ENCODE peak calls at places on chromosomes 16 and 17, in eight cellular contexts. K is PC-3, E is brain microvascular endothelial cell, Z is endothelial cell of umbilical vein, B is uterus, M is dorsolateral prefrontal cortex, U is PC-9, O is body of pancreas. H is an unnamed sample. For H3K27me3, the result is how much of the 10 kb centered on the place peaks cover.

GRCh38 chr16:3179651-3180050 is 8.4 kb upstream of the OR1F1 start:
- DNase-seq in O (no peak), E (no peak), Z (no peak), M (no peak), U (no peak), K (no peak), B (no peak), H (no peak)

GRCh38 chr16:66634527-66635196 is 30.2 kb downstream of the CMTM3 start:
- DNase-seq in M (no peak), E (no peak), B (no peak), Z (no peak), U (no peak), O (no peak), K (no peak), H (no peak)

GRCh38 chr17:39213852-39214251 is 11.9 kb downstream of the STAC2 start:
- DNase-seq in Z (no peak), E (peak), U (peak), O (no peak), M (no peak), B (no peak), K (peak), H (no peak)

GRCh38 chr16:4509420-4509819 is 29.2 kb downstream of the CDIP1 start:
- DNase-seq in U (no peak), O (no peak), B (no peak), E (no peak), K (no peak), Z (no peak), M (no peak), H (no peak)

GRCh38 chr17:39996789-39997188 is 16.2 kb downstream of the PSMD3 start:
- DNase-seq in K (no peak), M (no peak), B (peak), U (no peak), E (no peak), Z (no peak), O (no peak), H (no peak)

GRCh38 chr16:65044861-65045260 is 77.0 kb downstream of the CDH11 start:
- DNase-seq in O (no peak), M (no peak), Z (no peak), B (no peak), K (no peak), U (no peak), E (peak), H (no peak)

GRCh38 chr16:14249291-14250032 is 178.3 kb downstream of the MRTFB start:
- DNase-seq in K (peak), O (peak), M (peak), U (peak), Z (peak), B (peak), E (peak), H (no peak)

GRCh38 chr16:592518-593306 is 2.8 kb downstream of the RAB40C start:
- DNase-seq in M (peak), U (peak), B (no peak), K (no peak), E (no peak), O (peak), Z (no peak), H (no peak)

GRCh38 chr17:33561935-33562334 is 268.8 kb upstream of the ASIC2 start:
- DNase-seq in K (no peak), U (no peak), M (no peak), B (no peak), O (no peak), Z (no peak), E (no peak), H (no peak)
- H3K4me3 ChIP-seq in K (no peak), U (no peak), M (no peak), B (no peak), O (no peak), Z (no peak), E (no peak), H (no peak)

DNA sequence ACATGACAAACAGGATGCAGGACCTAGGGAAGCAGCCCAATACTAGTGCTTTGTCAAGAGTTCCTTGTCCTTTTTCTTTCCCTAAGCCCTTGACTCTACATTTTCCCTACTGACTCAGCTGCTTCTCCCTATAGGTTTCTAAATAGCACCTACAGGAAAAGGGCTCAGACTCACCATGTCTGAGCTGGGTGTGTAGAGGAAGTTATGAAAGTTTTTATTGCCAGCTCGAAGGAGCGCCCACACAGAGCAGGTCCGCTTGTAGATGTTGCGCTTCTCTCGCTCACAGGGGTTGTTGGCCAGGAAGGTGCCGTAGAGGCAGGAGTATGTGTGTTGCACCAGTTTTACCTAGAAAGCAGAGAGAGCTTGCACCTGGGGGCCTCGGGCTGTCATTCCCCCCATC is 10.6 kb downstream of the MTMR4 start:
- DNase-seq in K (no peak), O (no peak), U (no peak), M (no peak), B (no peak), E (no peak), Z (no peak), H (no peak)
- H3K27me3 ChIP-seq in K (under half), O (under half), U (under half), M (under half), B (under half), E (under half), Z (under half), H (under half)

DNA sequence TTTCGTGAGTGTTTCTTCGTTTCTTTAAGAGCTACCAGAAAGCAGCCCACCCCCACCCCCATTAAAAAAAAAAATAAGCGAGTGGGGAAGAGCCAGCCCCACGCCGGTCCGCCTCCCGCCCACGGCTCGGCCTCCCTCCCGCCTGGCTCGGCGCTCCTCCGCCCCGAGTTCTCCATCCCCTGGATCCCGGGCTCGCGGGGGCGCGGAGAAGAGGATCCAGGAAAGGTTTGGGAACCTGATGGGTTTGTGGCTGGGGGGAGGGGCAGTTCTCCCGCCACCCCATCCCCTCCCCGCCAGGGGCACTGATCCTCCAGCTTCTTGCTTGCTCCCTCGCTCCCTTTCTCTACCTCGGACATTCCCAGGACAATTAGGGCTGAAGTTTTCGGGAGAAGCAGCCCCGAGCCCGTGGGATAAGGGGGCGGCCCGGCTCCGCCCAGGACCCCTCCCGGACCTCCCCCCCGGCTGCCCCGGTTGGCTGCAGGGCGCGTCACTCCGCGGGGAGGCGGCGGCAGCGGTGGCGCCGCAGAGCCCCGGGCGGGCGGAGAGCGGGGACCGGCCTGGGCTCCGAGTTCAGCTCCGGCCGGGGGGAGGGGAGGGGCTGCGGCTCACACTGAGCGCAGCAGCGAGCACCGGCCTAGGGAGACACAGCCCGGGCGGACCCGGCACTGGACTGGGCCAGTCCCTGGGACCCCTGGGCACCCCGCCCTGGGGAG is 1.0 kb upstream of the SALL1 start:
- DNase-seq in U (no peak), E (no peak), B (peak), M (peak), O (peak), Z (no peak), K (no peak), H (no peak)
- TF ChIP-seq CTCF in U (no peak), E (peak), B (peak), M (no peak), O (no peak), Z (no peak), K (no peak), H (no peak)

GRCh38 chr17:79431175-79431574 is 179.7 kb downstream of the RBFOX3 start:
- DNase-seq in O (no peak), E (no peak), M (no peak), Z (no peak), K (no peak), B (no peak), U (no peak), H (no peak)
- H3K4me3 ChIP-seq in O (no peak), E (no peak), M (no peak), Z (no peak), K (no peak), B (no peak), U (no peak), H (no peak)

DNA sequence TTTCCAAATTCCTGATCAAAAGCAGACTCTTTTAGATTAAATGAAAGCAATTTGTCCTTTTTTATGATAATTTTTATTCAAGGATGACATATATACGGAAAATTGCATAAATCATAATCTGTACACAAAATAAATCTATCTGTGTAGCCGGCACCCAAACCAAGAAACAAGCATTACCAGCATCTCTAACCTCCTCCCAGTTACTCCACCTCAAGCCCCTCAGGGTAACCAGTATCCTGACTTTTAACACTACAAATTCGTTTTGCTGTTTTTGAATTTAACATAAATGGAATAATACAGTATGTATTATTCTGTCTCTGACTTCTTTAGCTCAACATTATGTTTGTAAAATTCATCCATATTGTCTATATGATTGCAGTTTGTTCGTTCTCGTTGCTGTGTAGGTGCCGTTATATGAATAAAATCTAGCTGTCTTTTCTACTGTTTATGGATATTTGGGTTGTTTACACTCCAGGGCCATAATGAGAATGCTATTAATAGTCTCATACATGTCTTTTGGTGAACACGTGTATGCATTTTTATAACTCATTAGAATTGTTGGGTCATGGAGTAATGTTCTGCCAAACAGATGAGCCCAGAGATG is 1.0 kb downstream of the TEKT1 start:
- DNase-seq in B (no peak), U (no peak), K (no peak), Z (no peak), E (no peak), M (no peak), O (no peak), H (no peak)
- H3K27me3 ChIP-seq in B (under half), U (under half), K (under half), Z (under half), E (under half), M (under half), O (under half), H (under half)

GRCh38 chr17:29115435-29115834 is 64.8 kb downstream of the MYO18A start:
- DNase-seq in M (no peak), B (no peak), K (no peak), E (no peak), Z (no peak), U (no peak), O (no peak), H (no peak)

GRCh38 chr17:29119265-29119664 is 60.9 kb downstream of the MYO18A start:
- DNase-seq in M (no peak), Z (no peak), O (no peak), B (no peak), U (no peak), E (no peak), K (no peak), H (no peak)

GRCh38 chr17:29115906-29116651 is 64.1 kb downstream of the MYO18A start:
- DNase-seq in B (no peak), U (peak), M (peak), E (no peak), K (peak), Z (peak), O (peak), H (no peak)

GRCh38 chr17:29117440-29117753 is 62.8 kb downstream of the MYO18A start:
- DNase-seq in K (no peak), U (no peak), Z (no peak), E (no peak), O (no peak), B (no peak), M (no peak), H (no peak)

DNA sequence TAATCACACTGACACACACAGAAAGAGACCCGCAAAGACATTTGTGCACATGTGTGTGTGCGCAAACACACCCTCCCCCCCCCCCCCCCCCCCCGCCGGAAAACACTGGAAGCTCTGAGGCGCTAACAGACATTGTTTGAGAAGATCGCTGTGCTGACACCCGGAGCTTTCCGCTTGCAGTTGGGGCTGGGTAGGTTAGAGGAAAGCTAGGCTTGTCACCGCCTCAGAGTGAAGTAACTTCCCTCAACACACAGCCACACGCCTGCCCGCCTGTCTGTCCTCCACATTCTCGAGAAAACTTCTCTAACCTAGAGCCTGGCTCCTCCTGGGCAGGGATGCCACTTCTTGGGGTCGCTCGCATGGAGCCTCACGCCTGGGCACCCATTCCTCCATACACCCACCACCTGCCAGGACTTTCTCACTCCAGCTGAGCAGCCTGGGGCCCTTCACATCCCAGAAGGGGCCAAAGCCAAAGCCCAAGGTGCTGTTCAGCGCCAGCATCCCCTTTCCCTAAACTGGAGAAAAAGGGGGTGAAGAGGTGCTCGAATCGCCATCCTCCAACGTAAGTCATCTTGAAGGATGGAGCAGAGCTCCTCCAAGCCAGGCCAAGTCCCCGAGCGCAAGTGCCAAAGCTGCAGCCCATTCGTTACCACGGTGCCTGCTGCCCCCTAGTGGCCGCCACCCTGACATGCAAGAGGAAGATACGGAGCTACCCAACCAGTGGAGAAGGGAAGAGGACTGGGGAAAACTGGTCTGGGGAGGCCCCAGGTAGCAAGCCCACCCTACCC is 63.4 kb downstream of the MYO18A start:
- DNase-seq in O (peak), M (peak), B (peak), K (peak), U (peak), E (peak), Z (peak), H (peak)
- TF ChIP-seq CTCF in O (peak), M (peak), B (peak), K (peak), U (peak), E (peak), Z (peak), H (peak)

GRCh38 chr17:51371732-51372151 is 111.4 kb downstream of the UTP18 start:
- DNase-seq in U (peak), M (peak), K (peak), E (peak), B (no peak), O (peak), Z (peak), H (peak)
- H3K4me3 ChIP-seq in U (no peak), M (peak), K (no peak), E (peak), B (no peak), O (no peak), Z (no peak), H (peak)

H was measured in GM06990.